ENCODE peak calls at places on chromosome 9, in five cellular contexts. One of them, this sample, is unnamed.

GRCh38 chr9:30522486-30522885 is 1862.0 kb upstream of the ACO1 start:
- DNase-seq in NCI-H510A treated with DMSO at 0.1 percent for 48 hours: no peak
- DNase-seq in HCT116: no peak
- DNase-seq in ELF-1: no peak
- DNase-seq in BJ: no peak
- DNase-seq in this sample: no peak

GRCh38 chr9:113602126-113603119 is 138.9 kb downstream of the RGS3 start:
- DNase-seq in NCI-H510A treated with DMSO at 0.1 percent for 48 hours: no peak
- DNase-seq in HCT116: peak
- DNase-seq in ELF-1: peak
- DNase-seq in BJ: no peak
- DNase-seq in this sample: peak

GRCh38 chr9:113621309-113621791 is 157.8 kb downstream of the RGS3 start:
- DNase-seq in NCI-H510A treated with DMSO at 0.1 percent for 48 hours: no peak
- DNase-seq in HCT116: no peak
- DNase-seq in ELF-1: peak
- DNase-seq in BJ: peak
- DNase-seq in this sample: no peak

GRCh38 chr9:92547356-92547755 is 11.6 kb upstream of the ECM2 start:
- DNase-seq in NCI-H510A treated with DMSO at 0.1 percent for 48 hours: no peak
- DNase-seq in HCT116: no peak
- DNase-seq in ELF-1: no peak
- DNase-seq in BJ: no peak
- DNase-seq in this sample: no peak

GRCh38 chr9:87063883-87064282 is 116.6 kb upstream of the GAS1 start:
- DNase-seq in NCI-H510A treated with DMSO at 0.1 percent for 48 hours: no peak
- DNase-seq in HCT116: no peak
- DNase-seq in ELF-1: no peak
- DNase-seq in BJ: no peak
- DNase-seq in this sample: no peak

GRCh38 chr9:104903609-104904008 is 24.3 kb downstream of the ABCA1 start:
- DNase-seq in NCI-H510A treated with DMSO at 0.1 percent for 48 hours: no peak
- DNase-seq in HCT116: no peak
- DNase-seq in ELF-1: peak
- DNase-seq in BJ: no peak
- DNase-seq in this sample: no peak

GRCh38 chr9:135989722-135990467 is 28.7 kb upstream of the UBAC1 start:
- DNase-seq in NCI-H510A treated with DMSO at 0.1 percent for 48 hours: peak
- DNase-seq in HCT116: no peak
- DNase-seq in ELF-1: no peak
- DNase-seq in BJ: no peak
- DNase-seq in this sample: peak

GRCh38 chr9:12719431-12719830 is 26.2 kb downstream of the TYRP1 start:
- DNase-seq in NCI-H510A treated with DMSO at 0.1 percent for 48 hours: peak
- DNase-seq in HCT116: peak
- DNase-seq in ELF-1: no peak
- DNase-seq in BJ: no peak
- DNase-seq in this sample: peak

GRCh38 chr9:28379082-28379481 is 805.8 kb upstream of the C9orf72 start:
- DNase-seq in NCI-H510A treated with DMSO at 0.1 percent for 48 hours: no peak
- DNase-seq in HCT116: no peak
- DNase-seq in ELF-1: no peak
- DNase-seq in BJ: no peak
- DNase-seq in this sample: no peak

GRCh38 chr9:94714494-94714893 is 12.0 kb upstream of the AOPEP start:
- DNase-seq in NCI-H510A treated with DMSO at 0.1 percent for 48 hours: no peak
- DNase-seq in HCT116: no peak
- DNase-seq in ELF-1: no peak
- DNase-seq in BJ: no peak
- DNase-seq in this sample: no peak

GRCh38 chr9:125646222-125647100 is 60.5 kb downstream of the MAPKAP1 start:
- DNase-seq in NCI-H510A treated with DMSO at 0.1 percent for 48 hours: no peak
- DNase-seq in HCT116: no peak
- DNase-seq in ELF-1: no peak
- DNase-seq in BJ: no peak
- DNase-seq in this sample: no peak

GRCh38 chr9:129886226-129887174 is 51.2 kb downstream of the USP20 start:
- DNase-seq in NCI-H510A treated with DMSO at 0.1 percent for 48 hours: no peak
- DNase-seq in HCT116: no peak
- DNase-seq in ELF-1: no peak
- DNase-seq in BJ: no peak
- DNase-seq in this sample: no peak

GRCh38 chr9:113349434-113350337 is at the start of gene BSPRY:
- DNase-seq in NCI-H510A treated with DMSO at 0.1 percent for 48 hours: peak
- DNase-seq in HCT116: peak
- DNase-seq in ELF-1: peak
- DNase-seq in BJ: no peak
- DNase-seq in this sample: peak

GRCh38 chr9:136902259-136902821 is 16.0 kb downstream of the TRAF2 start:
- DNase-seq in NCI-H510A treated with DMSO at 0.1 percent for 48 hours: no peak
- DNase-seq in HCT116: no peak
- DNase-seq in ELF-1: no peak
- DNase-seq in BJ: no peak
- DNase-seq in this sample: no peak

GRCh38 chr9:5949103-5949699 is 58.5 kb downstream of the MLANA start:
- DNase-seq in NCI-H510A treated with DMSO at 0.1 percent for 48 hours: peak
- DNase-seq in HCT116: no peak
- DNase-seq in ELF-1: no peak
- DNase-seq in BJ: no peak
- DNase-seq in this sample: no peak

GRCh38 chr9:2771661-2772060 is 54.4 kb downstream of the KCNV2 start:
- DNase-seq in NCI-H510A treated with DMSO at 0.1 percent for 48 hours: no peak
- DNase-seq in HCT116: no peak
- DNase-seq in ELF-1: no peak
- DNase-seq in BJ: no peak
- DNase-seq in this sample: peak

GRCh38 chr9:97623946-97624345 is 9.2 kb downstream of the TSTD2 start:
- DNase-seq in NCI-H510A treated with DMSO at 0.1 percent for 48 hours: no peak
- DNase-seq in HCT116: no peak
- DNase-seq in ELF-1: no peak
- DNase-seq in BJ: no peak
- DNase-seq in this sample: no peak

GRCh38 chr9:14278291-14278721 is 35.6 kb downstream of the NFIB start:
- DNase-seq in NCI-H510A treated with DMSO at 0.1 percent for 48 hours: no peak
- DNase-seq in HCT116: no peak
- DNase-seq in ELF-1: no peak
- DNase-seq in BJ: peak
- DNase-seq in this sample: no peak

GRCh38 chr9:131971482-131972074 is 108.1 kb downstream of the MED27 start:
- DNase-seq in NCI-H510A treated with DMSO at 0.1 percent for 48 hours: no peak
- DNase-seq in HCT116: no peak
- DNase-seq in ELF-1: no peak
- DNase-seq in BJ: no peak
- DNase-seq in this sample: no peak

GRCh38 chr9:16058131-16058549 is 505.3 kb downstream of the CCDC171 start:
- DNase-seq in NCI-H510A treated with DMSO at 0.1 percent for 48 hours: no peak
- DNase-seq in HCT116: no peak
- DNase-seq in ELF-1: no peak
- DNase-seq in BJ: no peak
- DNase-seq in this sample: no peak

GRCh38 chr9:703392-703791 is 138.1 kb upstream of the DMRT1 start:
- DNase-seq in NCI-H510A treated with DMSO at 0.1 percent for 48 hours: no peak
- DNase-seq in HCT116: no peak
- DNase-seq in ELF-1: no peak
- DNase-seq in BJ: no peak
- DNase-seq in this sample: no peak

GRCh38 chr9:15642369-15642962 is 89.6 kb downstream of the CCDC171 start:
- DNase-seq in NCI-H510A treated with DMSO at 0.1 percent for 48 hours: peak
- DNase-seq in HCT116: peak
- DNase-seq in ELF-1: no peak
- DNase-seq in BJ: peak
- DNase-seq in this sample: peak

This sample was measured in NCI-H146.